ENCODE peak calls at places on chromosomes 16 and 17, in seven cellular contexts. F is A172, Z is cardiac fibroblast, W is heart right ventricle, H is NCI-H510A treated with DMSO at 0.1 percent for 48 hours, O is fibroblast of villous mesenchyme, T is AG10803. L is an unnamed sample.

GRCh38 chr16:70258946-70259345 is 7.2 kb upstream of the EXOSC6 start:
- DNase-seq in F (no peak), Z (no peak), W (no peak), H (no peak), O (no peak), T (no peak), L (no peak)

GRCh38 chr16:28205974-28206373 is 5.8 kb downstream of the XPO6 start:
- DNase-seq in F (no peak), Z (no peak), W (no peak), H (no peak), O (no peak), T (no peak), L (no peak)

GRCh38 chr16:88069397-88070168 is 118.3 kb downstream of the BANP start:
- DNase-seq in F (no peak), Z (no peak), W (no peak), H (no peak), O (no peak), T (no peak), L (no peak)

GRCh38 chr17:75649687-75650086 is 16.5 kb downstream of the SMIM5 start:
- DNase-seq in F (no peak), Z (no peak), W (no peak), H (no peak), O (no peak), T (no peak), L (no peak)

GRCh38 chr16:14609716-14610115 is 20.3 kb downstream of the PARN start:
- DNase-seq in F (no peak), Z (no peak), W (no peak), H (no peak), O (no peak), T (no peak), L (no peak)

GRCh38 chr17:28528329-28529011 is 22.3 kb downstream of the FOXN1 start:
- DNase-seq in F (peak; percentile 63), Z (no peak), W (no peak), H (no peak), O (peak; percentile 27), T (peak; percentile 21), L (no peak)

GRCh38 chr17:50685691-50686493 is 21.8 kb downstream of the ANKRD40 start:
- DNase-seq in F (no peak), Z (no peak), W (no peak), H (no peak), O (no peak), T (no peak), L (no peak)

GRCh38 chr17:2709173-2709661 is 2.3 kb downstream of the CLUH start:
- DNase-seq in F (no peak), Z (no peak), W (no peak), H (no peak), O (no peak), T (peak; percentile 15), L (no peak)